ENCODE peak calls at places on chromosome 11, in seven cellular contexts. One of them, this sample, is unnamed.

GRCh38 chr11:72642815-72643511 is 31.3 kb downstream of the PDE2A start:
- DNase-seq in left kidney: peak
- DNase-seq in stimulated activated CD8-positive, alpha-beta memory T cell treated with anti-CD3 and anti-CD28 coated beads, Interleukin-7, amount 100 ng/mL, for 1 hour: peak
- DNase-seq in fibroblast of the aortic adventitia: peak
- DNase-seq in ACHN: peak
- DNase-seq in CD8-positive, alpha-beta T cell: peak
- DNase-seq in Calu3: peak
- DNase-seq in this sample: peak

GRCh38 chr11:30763951-30764350 is 177.8 kb upstream of the MPPED2 start:
- DNase-seq in left kidney: no peak
- DNase-seq in stimulated activated CD8-positive, alpha-beta memory T cell treated with anti-CD3 and anti-CD28 coated beads, Interleukin-7, amount 100 ng/mL, for 1 hour: no peak
- DNase-seq in fibroblast of the aortic adventitia: no peak
- DNase-seq in ACHN: no peak
- DNase-seq in CD8-positive, alpha-beta T cell: no peak
- DNase-seq in Calu3: no peak
- DNase-seq in this sample: no peak

GRCh38 chr11:70661763-70662501 is 263.6 kb downstream of the CTTN start:
- DNase-seq in left kidney: peak
- DNase-seq in stimulated activated CD8-positive, alpha-beta memory T cell treated with anti-CD3 and anti-CD28 coated beads, Interleukin-7, amount 100 ng/mL, for 1 hour: no peak
- DNase-seq in fibroblast of the aortic adventitia: peak
- DNase-seq in ACHN: no peak
- DNase-seq in CD8-positive, alpha-beta T cell: peak
- DNase-seq in Calu3: no peak
- DNase-seq in this sample: no peak

GRCh38 chr11:104705475-104706195 is 192.6 kb downstream of the CASP12 start:
- DNase-seq in left kidney: peak
- DNase-seq in stimulated activated CD8-positive, alpha-beta memory T cell treated with anti-CD3 and anti-CD28 coated beads, Interleukin-7, amount 100 ng/mL, for 1 hour: peak
- DNase-seq in fibroblast of the aortic adventitia: no peak
- DNase-seq in ACHN: peak
- DNase-seq in CD8-positive, alpha-beta T cell: peak
- DNase-seq in Calu3: peak
- DNase-seq in this sample: peak

GRCh38 chr11:128098840-128099239 is 488.5 kb downstream of the ETS1 start:
- DNase-seq in left kidney: no peak
- DNase-seq in stimulated activated CD8-positive, alpha-beta memory T cell treated with anti-CD3 and anti-CD28 coated beads, Interleukin-7, amount 100 ng/mL, for 1 hour: no peak
- DNase-seq in fibroblast of the aortic adventitia: no peak
- DNase-seq in ACHN: no peak
- DNase-seq in CD8-positive, alpha-beta T cell: no peak
- DNase-seq in Calu3: no peak
- DNase-seq in this sample: no peak

GRCh38 chr11:38038777-38039176 is 1440.7 kb upstream of the RAG2 start:
- DNase-seq in left kidney: no peak
- DNase-seq in stimulated activated CD8-positive, alpha-beta memory T cell treated with anti-CD3 and anti-CD28 coated beads, Interleukin-7, amount 100 ng/mL, for 1 hour: no peak
- DNase-seq in fibroblast of the aortic adventitia: no peak
- DNase-seq in ACHN: no peak
- DNase-seq in CD8-positive, alpha-beta T cell: no peak
- DNase-seq in Calu3: no peak
- DNase-seq in this sample: no peak

GRCh38 chr11:30876656-30877371 is 290.7 kb upstream of the MPPED2 start:
- DNase-seq in left kidney: peak
- DNase-seq in stimulated activated CD8-positive, alpha-beta memory T cell treated with anti-CD3 and anti-CD28 coated beads, Interleukin-7, amount 100 ng/mL, for 1 hour: no peak
- DNase-seq in fibroblast of the aortic adventitia: peak
- DNase-seq in ACHN: no peak
- DNase-seq in CD8-positive, alpha-beta T cell: no peak
- DNase-seq in Calu3: no peak
- DNase-seq in this sample: no peak

GRCh38 chr11:77035041-77035440 is 843 bp downstream of the B3GNT6 start:
- DNase-seq in left kidney: no peak
- DNase-seq in stimulated activated CD8-positive, alpha-beta memory T cell treated with anti-CD3 and anti-CD28 coated beads, Interleukin-7, amount 100 ng/mL, for 1 hour: no peak
- DNase-seq in fibroblast of the aortic adventitia: no peak
- DNase-seq in ACHN: no peak
- DNase-seq in CD8-positive, alpha-beta T cell: no peak
- DNase-seq in Calu3: no peak
- DNase-seq in this sample: peak

GRCh38 chr11:76025068-76025467 is 181.2 kb downstream of the WNT11 start:
- DNase-seq in left kidney: peak
- DNase-seq in stimulated activated CD8-positive, alpha-beta memory T cell treated with anti-CD3 and anti-CD28 coated beads, Interleukin-7, amount 100 ng/mL, for 1 hour: no peak
- DNase-seq in fibroblast of the aortic adventitia: peak
- DNase-seq in ACHN: no peak
- DNase-seq in CD8-positive, alpha-beta T cell: no peak
- DNase-seq in Calu3: no peak
- DNase-seq in this sample: no peak

GRCh38 chr11:13954591-13954990 is 7.9 kb upstream of the SPON1 start:
- DNase-seq in left kidney: no peak
- DNase-seq in stimulated activated CD8-positive, alpha-beta memory T cell treated with anti-CD3 and anti-CD28 coated beads, Interleukin-7, amount 100 ng/mL, for 1 hour: no peak
- DNase-seq in fibroblast of the aortic adventitia: no peak
- DNase-seq in ACHN: no peak
- DNase-seq in CD8-positive, alpha-beta T cell: no peak
- DNase-seq in Calu3: no peak
- DNase-seq in this sample: no peak

GRCh38 chr11:111663820-111664219 is 61.6 kb downstream of the SIK2 start:
- DNase-seq in left kidney: no peak
- DNase-seq in stimulated activated CD8-positive, alpha-beta memory T cell treated with anti-CD3 and anti-CD28 coated beads, Interleukin-7, amount 100 ng/mL, for 1 hour: no peak
- DNase-seq in fibroblast of the aortic adventitia: peak
- DNase-seq in ACHN: no peak
- DNase-seq in CD8-positive, alpha-beta T cell: no peak
- DNase-seq in Calu3: peak
- DNase-seq in this sample: no peak

GRCh38 chr11:122048401-122048800 is 67.6 kb downstream of the BLID start:
- DNase-seq in left kidney: no peak
- DNase-seq in stimulated activated CD8-positive, alpha-beta memory T cell treated with anti-CD3 and anti-CD28 coated beads, Interleukin-7, amount 100 ng/mL, for 1 hour: no peak
- DNase-seq in fibroblast of the aortic adventitia: no peak
- DNase-seq in ACHN: no peak
- DNase-seq in CD8-positive, alpha-beta T cell: no peak
- DNase-seq in Calu3: no peak
- DNase-seq in this sample: no peak

GRCh38 chr11:31141804-31142203 is 227.7 kb downstream of the DCDC1 start:
- DNase-seq in left kidney: peak
- DNase-seq in stimulated activated CD8-positive, alpha-beta memory T cell treated with anti-CD3 and anti-CD28 coated beads, Interleukin-7, amount 100 ng/mL, for 1 hour: no peak
- DNase-seq in fibroblast of the aortic adventitia: no peak
- DNase-seq in ACHN: no peak
- DNase-seq in CD8-positive, alpha-beta T cell: no peak
- DNase-seq in Calu3: no peak
- DNase-seq in this sample: no peak

This sample was measured in colonic mucosa.